ENCODE peak calls at places on chromosomes 3 and 15, in six cellular contexts. P is RCC 7860; V is stimulated activated naive CD8-positive, alpha-beta T cell treated with anti-CD3 and anti-CD28 coated beads, Interleukin-15, Interleukin-2, amounts not matched to agents 100 U/mL and 50 U/mL, for 24 hours; G is BJ; U is T-helper 9 cell; R is tibial nerve. W is an unnamed sample.

GRCh38 chr3:133620066-133620784 is 41.5 kb downstream of the TOPBP1 start:
- DNase-seq in V (no peak), R (no peak), U (no peak), P (no peak), G (no peak), W (no peak)

GRCh38 chr3:153350420-153350819 is 188.4 kb downstream of the RAP2B start:
- DNase-seq in P (peak), R (no peak), U (no peak), V (no peak), G (peak), W (peak)

GRCh38 chr3:169058681-169059080 is 604.8 kb downstream of the MECOM start:
- DNase-seq in V (no peak), U (no peak), R (no peak), P (no peak), G (no peak), W (peak)

GRCh38 chr3:134007819-134008218 is 21.9 kb downstream of the SLCO2A1 start:
- DNase-seq in R (no peak), U (no peak), G (no peak), P (peak), V (no peak), W (no peak)

GRCh38 chr3:88412346-88412745 is 262.6 kb downstream of the C3orf38 start:
- DNase-seq in V (no peak), P (no peak), G (no peak), R (no peak), U (no peak), W (no peak)

GRCh38 chr15:31353931-31354330 is 27.3 kb downstream of the KLF13 start:
- DNase-seq in U (no peak), V (no peak), R (no peak), P (no peak), G (no peak), W (no peak)

GRCh38 chr3:188165596-188165995 is 11.6 kb downstream of the LPP start:
- DNase-seq in U (no peak), G (no peak), V (peak), P (peak), R (no peak), W (no peak)

GRCh38 chr15:74752486-74753395 is 4.1 kb downstream of the CYP1A2 start:
- DNase-seq in R (no peak), U (no peak), G (peak), P (peak), V (no peak), W (peak)

GRCh38 chr15:92118162-92118935 is 264.8 kb downstream of the SLCO3A1 start:
- DNase-seq in V (no peak), U (no peak), R (no peak), P (no peak), G (no peak), W (peak)

GRCh38 chr3:46706771-46707582 is 5.8 kb downstream of the TMIE start:
- DNase-seq in G (no peak), P (no peak), R (no peak), V (no peak), U (no peak), W (no peak)

GRCh38 chr3:99248913-99249312 is 347.4 kb upstream of the DCBLD2 start:
- DNase-seq in V (no peak), U (no peak), P (no peak), R (no peak), G (no peak), W (no peak)

GRCh38 chr3:159739166-159739565 is 249.5 kb upstream of the IL12A start:
- DNase-seq in V (no peak), R (no peak), G (no peak), P (no peak), U (no peak), W (no peak)

GRCh38 chr3:41265823-41266273 is 66.5 kb downstream of the CTNNB1 start:
- DNase-seq in U (no peak), V (no peak), P (peak), G (no peak), R (no peak), W (no peak)

GRCh38 chr15:100703032-100703578 is 100.7 kb downstream of the ASB7 start:
- DNase-seq in P (peak), R (no peak), V (peak), G (no peak), U (no peak), W (no peak)

GRCh38 chr3:9809615-9810356 is at the start of gene TTLL3:
- DNase-seq in U (peak), R (peak), G (no peak), V (peak), P (peak), W (no peak)

GRCh38 chr3:167626490-167626889 is 27.3 kb downstream of the WDR49 start:
- DNase-seq in U (no peak), G (no peak), R (no peak), P (no peak), V (no peak), W (no peak)

GRCh38 chr3:187183210-187183862 is 13.9 kb upstream of the RTP1 start:
- DNase-seq in R (no peak), U (no peak), G (no peak), P (no peak), V (no peak), W (peak)

GRCh38 chr3:125025647-125026046 is 30.1 kb downstream of the HEG1 start:
- DNase-seq in P (no peak), U (no peak), V (no peak), G (no peak), R (no peak), W (no peak)

GRCh38 chr3:108124337-108125150 is 33.7 kb upstream of the CD47 start:
- DNase-seq in U (peak), G (no peak), P (no peak), R (no peak), V (peak), W (no peak)

GRCh38 chr3:174973465-174973864 is 114.3 kb downstream of the NAALADL2 start:
- DNase-seq in U (no peak), P (no peak), V (no peak), G (no peak), R (no peak), W (peak)

GRCh38 chr15:101180620-101181307 is 71.1 kb downstream of the CHSY1 start:
- DNase-seq in V (no peak), G (no peak), P (no peak), R (no peak), U (no peak), W (no peak)

GRCh38 chr3:139119331-139120025 is 74.8 kb upstream of the PRR23C start:
- DNase-seq in R (no peak), G (no peak), P (no peak), U (no peak), V (no peak), W (no peak)

GRCh38 chr3:94101860-94102259 is 39.0 kb downstream of the NSUN3 start:
- DNase-seq in V (no peak), R (no peak), U (no peak), P (no peak), G (no peak), W (no peak)

GRCh38 chr3:156725706-156726105 is 51.3 kb downstream of the TIPARP start:
- DNase-seq in P (no peak), V (no peak), U (no peak), R (no peak), G (no peak), W (peak)

GRCh38 chr3:72312339-72312738 is 527.4 kb upstream of the PROK2 start:
- DNase-seq in V (no peak), R (no peak), P (no peak), U (no peak), G (no peak), W (no peak)

GRCh38 chr3:32082727-32083126 is 23.7 kb upstream of the GPD1L start:
- DNase-seq in U (no peak), G (no peak), V (no peak), P (no peak), R (no peak), W (no peak)

GRCh38 chr15:52005748-52006701 is 13.0 kb upstream of the MAPK6 start:
- DNase-seq in P (peak), U (no peak), G (no peak), V (no peak), R (no peak), W (no peak)

GRCh38 chr15:42215854-42216829 is 8.0 kb upstream of the VPS39 start:
- DNase-seq in V (no peak), U (no peak), R (no peak), G (no peak), P (no peak), W (no peak)

GRCh38 chr3:23804441-23805227 is 1.1 kb upstream of the UBE2E1 start:
- DNase-seq in U (no peak), P (no peak), G (no peak), V (no peak), R (no peak), W (no peak)

GRCh38 chr3:19645093-19645492 is 288.9 kb downstream of the EFHB start:
- DNase-seq in P (no peak), R (no peak), U (no peak), V (no peak), G (no peak), W (no peak)

GRCh38 chr15:57323806-57324589 is 52.3 kb upstream of the CGNL1 start:
- DNase-seq in P (peak), U (no peak), V (peak), R (no peak), G (peak), W (peak)

GRCh38 chr3:104939196-104939595 is 427.5 kb upstream of the ALCAM start:
- DNase-seq in R (no peak), P (no peak), V (no peak), G (no peak), U (no peak), W (no peak)

GRCh38 chr3:106025151-106025722 is 156.4 kb upstream of the CBLB start:
- DNase-seq in V (no peak), U (no peak), P (no peak), G (no peak), R (peak), W (no peak)

GRCh38 chr3:81218023-81218422 is 543.4 kb downstream of the GBE1 start:
- DNase-seq in R (no peak), P (peak), U (no peak), V (no peak), G (no peak), W (no peak)

GRCh38 chr15:50265620-50266019 is at the start of gene HDC:
- DNase-seq in V (no peak), G (no peak), U (no peak), R (no peak), P (no peak), W (no peak)

GRCh38 chr15:25703726-25704125 is 159.4 kb downstream of the ATP10A start:
- DNase-seq in R (no peak), V (no peak), G (no peak), U (no peak), P (no peak), W (no peak)

GRCh38 chr3:52546111-52546901 is 9.9 kb downstream of the UQCC5 start:
- DNase-seq in R (no peak), P (no peak), G (no peak), V (no peak), U (no peak), W (no peak)